ENCODE peak calls at places on chromosomes 11 and 22, in six cellular contexts. Q is fibroblast of pulmonary artery, E is heart left ventricle, A is sigmoid colon, B is mesenchymal stem cell, C is coronary artery. U is an unnamed sample.

GRCh38 chr22:19689408-19689807 is 24.9 kb upstream of the SEPTIN5 start:
- DNase-seq in B (no peak), Q (no peak), C (no peak), E (no peak), A (peak), U (no peak)

GRCh38 chr11:107750313-107750712 is 38.5 kb upstream of the SLN start:
- DNase-seq in B (no peak), Q (no peak), C (no peak), A (no peak), E (no peak), U (no peak)

GRCh38 chr11:62264004-62264403 is 6.0 kb upstream of the SCGB2A2 start:
- DNase-seq in E (no peak), A (no peak), Q (peak), B (no peak), C (no peak), U (peak)

GRCh38 chr11:14443642-14444041 is 56.0 kb downstream of the COPB1 start:
- DNase-seq in B (peak), A (no peak), E (no peak), C (no peak), Q (peak), U (peak)

GRCh38 chr11:94774345-94774744 is 6.2 kb downstream of the AMOTL1 start:
- DNase-seq in Q (no peak), C (no peak), A (no peak), E (no peak), B (peak), U (no peak)

GRCh38 chr22:23289130-23289503 is 108.8 kb downstream of the BCR start:
- DNase-seq in C (no peak), B (no peak), E (no peak), A (no peak), Q (no peak), U (no peak)

GRCh38 chr22:39646614-39647210 is 76.2 kb downstream of the CACNA1I start:
- DNase-seq in Q (no peak), C (no peak), B (no peak), E (no peak), A (no peak), U (no peak)

GRCh38 chr11:73553266-73553665 is 44.6 kb downstream of the FAM168A start:
- DNase-seq in Q (no peak), C (no peak), A (no peak), E (no peak), B (peak), U (no peak)

GRCh38 chr11:44269369-44270351 is 40.3 kb downstream of the ALX4 start:
- DNase-seq in C (peak), A (no peak), E (no peak), B (no peak), Q (peak), U (peak)

GRCh38 chr11:11389238-11389637 is 36.2 kb upstream of the CSNK2A3 start:
- DNase-seq in C (no peak), E (peak), A (no peak), Q (peak), B (no peak), U (no peak)

GRCh38 chr11:32312865-32313403 is 122.4 kb downstream of the WT1 start:
- DNase-seq in A (no peak), Q (peak), E (no peak), C (no peak), B (peak), U (peak)

GRCh38 chr22:40183029-40183581 is 5.4 kb downstream of the TNRC6B start:
- DNase-seq in C (no peak), E (no peak), Q (peak), A (peak), B (peak), U (peak)

GRCh38 chr11:63682045-63682915 is 980 bp downstream of the RTN3 start:
- DNase-seq in C (no peak), E (peak), A (peak), Q (peak), B (peak), U (no peak)

GRCh38 chr11:83845797-83846196 is 559.6 kb upstream of the CCDC90B start:
- DNase-seq in C (no peak), E (no peak), Q (no peak), A (no peak), B (no peak), U (no peak)

GRCh38 chr11:116418388-116419041 is 354.3 kb downstream of the BUD13 start:
- DNase-seq in E (no peak), C (no peak), B (no peak), A (no peak), Q (no peak), U (no peak)

GRCh38 chr11:69138265-69138664 is 17.5 kb upstream of the SMIM38 start:
- DNase-seq in B (peak), Q (peak), C (peak), A (no peak), E (no peak), U (peak)

GRCh38 chr11:19777342-19778102 is 64.9 kb downstream of the NAV2 start:
- DNase-seq in B (peak), E (no peak), Q (peak), C (peak), A (no peak), U (peak)

GRCh38 chr11:30196400-30197206 is 34.2 kb upstream of the FSHB start:
- DNase-seq in C (no peak), A (no peak), E (peak), Q (peak), B (peak), U (peak)

GRCh38 chr11:117064275-117064674 is 34.0 kb downstream of the SIK3 start:
- DNase-seq in A (no peak), E (no peak), C (no peak), B (peak), Q (peak), U (peak)

GRCh38 chr11:126603486-126603885 is 248.0 kb downstream of the ST3GAL4 start:
- DNase-seq in C (no peak), E (no peak), Q (no peak), B (no peak), A (no peak), U (no peak)

GRCh38 chr11:96102664-96103068 is 178.8 kb upstream of the MTMR2 start:
- DNase-seq in A (no peak), E (no peak), B (peak), C (no peak), Q (peak), U (peak)

GRCh38 chr22:41968601-41969000 is 642 bp upstream of the SEPTIN3 start:
- DNase-seq in Q (peak), B (no peak), E (no peak), A (no peak), C (no peak), U (no peak)

GRCh38 chr11:27089746-27090145 is 49.1 kb downstream of the BBOX1 start:
- DNase-seq in C (no peak), E (no peak), A (no peak), B (no peak), Q (no peak), U (no peak)

GRCh38 chr22:46587492-46588278 is 32.5 kb upstream of the GRAMD4 start:
- DNase-seq in C (no peak), Q (no peak), A (no peak), B (no peak), E (peak), U (no peak)

GRCh38 chr11:21464601-21465193 is 728.2 kb upstream of the ANO5 start:
- DNase-seq in A (no peak), C (no peak), B (no peak), E (no peak), Q (no peak), U (no peak)

GRCh38 chr11:103368151-103368550 is 258.9 kb downstream of the DYNC2H1 start:
- DNase-seq in C (no peak), E (no peak), B (no peak), A (no peak), Q (no peak), U (no peak)

GRCh38 chr22:43110444-43110926 is at the start of gene BIK:
- DNase-seq in A (no peak), E (peak), C (no peak), Q (peak), B (peak), U (no peak)

GRCh38 chr11:67153971-67154370 is 34.9 kb downstream of the KDM2A start:
- DNase-seq in A (no peak), Q (no peak), B (no peak), E (no peak), C (no peak), U (no peak)

GRCh38 chr11:70630816-70631623 is 232.7 kb downstream of the CTTN start:
- DNase-seq in C (no peak), A (no peak), B (no peak), E (no peak), Q (no peak), U (no peak)

GRCh38 chr11:7548659-7549283 is 35.0 kb downstream of the PPFIBP2 start:
- DNase-seq in E (no peak), C (no peak), A (no peak), Q (no peak), B (no peak), U (no peak)

GRCh38 chr22:23537421-23537820 is 42.7 kb downstream of the IGLL1 start:
- DNase-seq in C (no peak), Q (no peak), A (peak), B (no peak), E (no peak), U (no peak)

GRCh38 chr11:86952933-86953637 is 2.1 kb downstream of the FZD4 start:
- DNase-seq in Q (peak), B (peak), A (no peak), C (no peak), E (no peak), U (no peak)

GRCh38 chr22:35313311-35314121 is 13.8 kb downstream of the TOM1 start:
- DNase-seq in A (peak), Q (peak), E (peak), C (peak), B (peak), U (peak)

GRCh38 chr11:72239296-72239848 is 4.6 kb downstream of the PHOX2A start:
- DNase-seq in Q (peak), B (peak), C (no peak), E (peak), A (peak), U (peak)

GRCh38 chr11:46369458-46370152 is 11.9 kb upstream of the MDK start:
- DNase-seq in C (no peak), B (peak), A (no peak), Q (peak), E (no peak), U (peak)

GRCh38 chr11:75796091-75796435 is 18.9 kb upstream of the UVRAG start:
- DNase-seq in A (no peak), E (no peak), B (no peak), Q (no peak), C (no peak), U (no peak)

GRCh38 chr22:17842386-17842785 is 68.1 kb upstream of the BID start:
- DNase-seq in C (no peak), B (no peak), A (peak), E (no peak), Q (no peak), U (no peak)

GRCh38 chr11:113279591-113279990 is 34.8 kb upstream of the TTC12 start:
- DNase-seq in E (no peak), B (no peak), Q (no peak), A (no peak), C (no peak), U (no peak)

DNA sequence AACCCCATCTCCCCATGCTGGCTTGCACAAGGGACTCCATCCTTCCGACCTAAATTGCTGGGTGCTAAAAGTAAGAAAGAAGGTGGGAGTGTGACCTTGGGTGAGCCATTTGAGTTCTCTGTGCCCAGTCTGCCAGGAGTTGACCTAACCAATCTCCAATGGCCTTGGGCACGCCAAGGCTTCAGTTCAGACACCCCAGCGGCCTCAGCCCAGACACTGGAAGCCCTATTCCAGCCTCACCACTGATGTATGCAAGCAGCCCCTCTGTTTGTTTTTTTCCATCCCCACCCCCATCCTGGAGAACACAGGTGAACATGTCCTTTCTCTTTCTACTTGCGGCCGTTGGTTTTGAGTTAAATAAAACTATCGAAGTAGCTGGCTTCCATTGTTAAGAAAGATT is 31.9 kb downstream of the MYH9 start:
- DNase-seq in E (no peak), Q (no peak), B (no peak), C (no peak), A (no peak), U (no peak)
- H3K4me3 ChIP-seq in E (no peak), Q (no peak), B (no peak), C (peak), A (no peak), U (no peak)

GRCh38 chr22:49964136-49964492 is 3.5 kb downstream of the PIM3 start:
- DNase-seq in E (no peak), Q (no peak), C (no peak), B (no peak), A (peak), U (no peak)

GRCh38 chr22:49965291-49966040 is 4.9 kb downstream of the PIM3 start:
- DNase-seq in B (no peak), A (peak), E (no peak), C (peak), Q (no peak), U (no peak)

GRCh38 chr22:49966041-49966715 is 5.6 kb downstream of the PIM3 start:
- DNase-seq in C (peak), Q (no peak), B (no peak), A (peak), E (no peak), U (no peak)

GRCh38 chr22:49963647-49964026 is 3.1 kb downstream of the PIM3 start:
- DNase-seq in C (no peak), A (peak), E (no peak), Q (no peak), B (no peak), U (no peak)

DNA sequence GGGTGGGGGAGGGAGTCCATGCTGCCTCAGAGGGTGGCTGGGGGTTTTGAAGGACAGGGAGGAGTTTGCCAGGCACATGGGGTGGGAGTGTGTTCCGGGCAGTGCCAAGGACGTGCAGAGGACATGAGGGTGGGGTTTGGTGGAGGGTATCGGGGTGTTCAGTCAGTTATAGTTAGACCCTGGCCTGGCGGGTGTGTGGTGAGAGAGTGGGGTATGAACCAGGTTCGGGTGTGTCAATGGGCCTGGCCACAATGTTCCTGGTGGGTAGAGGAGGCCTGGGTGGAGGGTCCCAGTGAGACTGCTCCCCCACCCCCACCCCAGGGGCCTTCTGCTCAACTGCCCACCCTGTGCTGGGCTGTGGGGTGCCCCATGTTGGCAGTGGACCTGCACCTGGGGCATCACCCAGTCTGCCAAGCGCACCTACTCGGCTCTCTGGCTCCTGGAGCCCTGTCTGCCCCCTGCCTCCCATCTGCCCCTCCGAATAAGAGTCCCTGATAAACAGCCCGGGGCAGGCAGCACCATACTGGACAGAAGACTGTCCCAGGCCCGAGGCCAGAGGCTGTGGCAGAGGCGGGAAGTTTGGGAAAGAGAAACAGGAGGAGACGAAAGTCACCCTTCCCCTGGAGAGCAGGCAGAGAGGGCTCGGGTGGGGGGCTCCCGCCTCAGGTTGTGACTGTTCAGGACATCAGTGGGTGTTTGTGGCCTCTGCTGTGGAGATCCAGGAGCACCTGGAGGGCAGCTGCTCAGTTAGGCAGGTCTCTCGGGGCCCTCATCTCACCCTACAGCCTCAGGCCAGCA is 4.1 kb downstream of the PIM3 start:
- DNase-seq in A (peak), Q (no peak), E (no peak), C (peak), B (no peak), U (no peak)
- H3K4me3 ChIP-seq in A (no peak), Q (no peak), E (no peak), C (peak), B (no peak), U (no peak)

GRCh38 chr11:119460582-119460981 is 37.6 kb upstream of the THY1 start:
- DNase-seq in Q (peak), B (peak), E (no peak), C (no peak), A (no peak), U (peak)
- H3K4me3 ChIP-seq in Q (no peak), B (no peak), E (no peak), C (no peak), A (no peak), U (no peak)

DNA sequence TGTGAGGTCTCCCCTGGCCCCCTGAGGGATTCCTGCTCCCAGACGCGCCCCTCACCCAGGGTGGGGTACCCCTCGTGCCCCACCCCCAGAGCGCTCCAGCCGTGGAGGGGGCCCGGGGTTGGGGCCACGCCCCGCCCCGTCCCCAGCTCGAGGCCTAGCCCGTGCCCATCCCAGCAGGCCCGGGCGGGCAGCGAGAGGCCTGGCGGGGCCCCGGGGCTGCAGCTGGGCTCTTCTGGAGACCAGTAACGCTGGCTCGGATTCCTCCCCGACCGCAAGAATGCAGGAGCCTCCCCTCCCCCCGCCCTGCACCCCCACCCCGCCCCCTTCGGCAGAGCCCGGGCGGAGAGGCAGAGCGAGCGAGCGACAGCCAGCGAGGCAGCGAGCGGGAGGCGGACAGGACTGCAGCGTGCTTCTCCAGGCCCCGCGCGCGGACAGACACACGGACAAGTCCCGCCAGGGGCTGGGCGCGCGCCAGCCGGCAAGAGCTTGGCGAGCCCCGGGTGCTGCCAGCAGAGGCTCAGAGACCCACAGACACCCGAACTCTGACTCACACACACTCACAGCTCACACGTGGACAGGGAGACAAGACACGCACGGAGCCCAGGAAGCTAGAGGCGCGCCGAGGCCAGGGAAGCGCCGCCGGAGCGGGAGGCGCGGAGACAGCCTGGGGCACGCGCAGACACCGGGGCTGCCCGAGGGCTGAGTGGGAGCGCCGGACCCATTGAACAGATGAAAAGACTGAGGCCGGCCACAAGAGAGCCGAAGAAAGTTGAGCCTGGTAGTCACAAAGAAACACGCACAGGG is 15.2 kb downstream of the BCL9L start:
- DNase-seq in C (peak), B (peak), Q (peak), A (peak), E (peak), U (peak)
- H3K4me3 ChIP-seq in C (peak), B (peak), Q (peak), A (peak), E (peak), U (peak)

GRCh38 chr11:9461760-9462134 is 935 bp downstream of the ZNF143 start:
- DNase-seq in Q (peak), B (peak), A (no peak), C (no peak), E (no peak), U (peak)
- H3K4me3 ChIP-seq in Q (peak), B (no peak), A (peak), C (peak), E (peak), U (peak)

GRCh38 chr11:64859542-64860414 is 15.3 kb upstream of the CDC42BPG start:
- DNase-seq in A (no peak), E (no peak), B (no peak), C (no peak), Q (no peak), U (no peak)
- H3K4me3 ChIP-seq in A (no peak), E (no peak), B (no peak), C (no peak), Q (no peak), U (no peak)

DNA sequence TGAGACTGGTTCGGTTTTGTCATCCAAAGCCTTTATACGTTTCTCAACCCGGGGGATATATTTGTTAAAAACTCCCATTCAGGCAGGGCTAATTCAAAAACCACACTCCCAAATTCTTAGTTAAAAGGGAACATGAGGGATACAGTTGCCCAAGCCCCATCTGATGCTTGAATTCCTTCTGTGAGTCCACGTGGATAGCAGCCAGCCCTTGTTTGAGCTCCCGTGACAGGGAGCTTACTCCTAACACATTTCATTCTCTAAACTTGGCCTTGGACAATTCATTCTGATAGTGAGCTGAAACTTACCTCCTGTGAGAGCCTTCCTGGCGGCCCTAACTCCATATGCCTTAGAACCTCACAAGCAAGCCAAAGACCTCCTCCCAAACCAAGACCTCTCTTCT is 357.5 kb downstream of the TENM4 start:
- DNase-seq in Q (peak), E (no peak), B (no peak), A (no peak), C (no peak), U (no peak)
- H3K4me3 ChIP-seq in Q (no peak), E (no peak), B (no peak), A (no peak), C (no peak), U (no peak)